ENCODE peak calls at places on chromosomes 1 and 21, in eight cellular contexts. C, K, P, X, Q, M, O and D are unnamed samples.

GRCh38 chr1:79604490-79605198 is 598.1 kb upstream of the ADGRL4 start:
- DNase-seq in C (no peak), K (no peak), P (no peak), X (no peak), Q (no peak), M (no peak), O (no peak), D (no peak)

GRCh38 chr1:246932366-246932700 is 585 bp upstream of the AHCTF1 start:
- DNase-seq in C (no peak), K (no peak), P (no peak), X (no peak), Q (no peak), M (no peak), O (no peak), D (no peak)

GRCh38 chr1:20483833-20484525 is 2.0 kb downstream of the CAMK2N1 start:
- DNase-seq in C (no peak), K (peak), P (no peak), X (no peak), Q (peak), M (peak), O (peak), D (no peak)

GRCh38 chr1:244628719-244629299 is 24.1 kb upstream of the DESI2 start:
- DNase-seq in C (no peak), K (no peak), P (no peak), X (no peak), Q (peak), M (no peak), O (peak), D (no peak)

GRCh38 chr1:230163205-230163604 is 96.2 kb downstream of the GALNT2 start:
- DNase-seq in C (no peak), K (no peak), P (no peak), X (no peak), Q (peak), M (no peak), O (peak), D (no peak)

GRCh38 chr1:112673589-112674439 is 645 bp upstream of the MOV10 start:
- DNase-seq in C (no peak), K (peak), P (peak), X (no peak), Q (peak), M (no peak), O (peak), D (peak)

GRCh38 chr1:69611316-69611715 is 43.6 kb downstream of the LRRC7 start:
- DNase-seq in C (no peak), K (peak), P (no peak), X (no peak), Q (no peak), M (no peak), O (no peak), D (no peak)

GRCh38 chr1:67382292-67382691 is 47.9 kb downstream of the SERBP1 start:
- DNase-seq in C (no peak), K (no peak), P (no peak), X (no peak), Q (no peak), M (no peak), O (no peak), D (no peak)

GRCh38 chr1:25710583-25711347 is 89.2 kb upstream of the SELENON start:
- DNase-seq in C (no peak), K (no peak), P (no peak), X (no peak), Q (no peak), M (no peak), O (peak), D (no peak)

GRCh38 chr1:31955917-31956736 is 18.0 kb upstream of the PTP4A2 start:
- DNase-seq in C (peak), K (peak), P (no peak), X (peak), Q (peak), M (peak), O (peak), D (peak)

GRCh38 chr1:62712625-62713243 is 24.5 kb upstream of the DOCK7 start:
- DNase-seq in C (no peak), K (no peak), P (no peak), X (no peak), Q (no peak), M (no peak), O (no peak), D (no peak)

GRCh38 chr1:29245261-29245660 is 8.9 kb downstream of the PTPRU start:
- DNase-seq in C (no peak), K (no peak), P (no peak), X (no peak), Q (no peak), M (no peak), O (no peak), D (no peak)

GRCh38 chr1:76336951-76337371 is 262.4 kb downstream of the ST6GALNAC3 start:
- DNase-seq in C (no peak), K (no peak), P (peak), X (peak), Q (peak), M (peak), O (peak), D (no peak)

GRCh38 chr1:201268604-201269151 is 14.6 kb upstream of the PKP1 start:
- DNase-seq in C (no peak), K (no peak), P (no peak), X (no peak), Q (peak), M (no peak), O (peak), D (no peak)

GRCh38 chr1:37238376-37239224 is 204.3 kb upstream of the GRIK3 start:
- DNase-seq in C (no peak), K (no peak), P (no peak), X (no peak), Q (no peak), M (no peak), O (no peak), D (no peak)

GRCh38 chr1:203534012-203534411 is 40.1 kb downstream of the OPTC start:
- DNase-seq in C (no peak), K (no peak), P (no peak), X (no peak), Q (no peak), M (no peak), O (no peak), D (no peak)

GRCh38 chr1:20698195-20698910 is 19.5 kb downstream of the KIF17 start:
- DNase-seq in C (no peak), K (no peak), P (no peak), X (no peak), Q (peak), M (no peak), O (peak), D (no peak)

GRCh38 chr1:162908780-162909179 is 47.8 kb upstream of the CCDC190 start:
- DNase-seq in C (no peak), K (peak), P (no peak), X (no peak), Q (peak), M (no peak), O (peak), D (no peak)

GRCh38 chr1:69551476-69552324 is 16.0 kb upstream of the LRRC7 start:
- DNase-seq in C (no peak), K (no peak), P (no peak), X (no peak), Q (no peak), M (no peak), O (no peak), D (no peak)

GRCh38 chr1:219751870-219752269 is 139.0 kb upstream of the ZC3H11B start:
- DNase-seq in C (no peak), K (no peak), P (no peak), X (no peak), Q (no peak), M (no peak), O (no peak), D (no peak)

GRCh38 chr21:41772351-41773080 is 5.7 kb upstream of the RIPK4 start:
- DNase-seq in C (no peak), K (no peak), P (no peak), X (no peak), Q (no peak), M (no peak), O (no peak), D (no peak)

GRCh38 chr21:41808846-41809245 is 42.0 kb upstream of the RIPK4 start:
- DNase-seq in C (no peak), K (no peak), P (no peak), X (no peak), Q (no peak), M (no peak), O (no peak), D (no peak)

GRCh38 chr1:157580179-157580827 is 17.6 kb downstream of the FCRL4 start:
- DNase-seq in C (peak), K (peak), P (peak), X (no peak), Q (peak), M (no peak), O (peak), D (peak)

GRCh38 chr21:43728467-43729390 is 9.8 kb downstream of the PDXK start:
- DNase-seq in C (peak), K (peak), P (peak), X (peak), Q (peak), M (peak), O (peak), D (peak)
- H3K4me3 ChIP-seq in C (no peak), K (peak), P (peak), X (peak), Q (peak), M (peak), O (peak), D (peak)

DNA sequence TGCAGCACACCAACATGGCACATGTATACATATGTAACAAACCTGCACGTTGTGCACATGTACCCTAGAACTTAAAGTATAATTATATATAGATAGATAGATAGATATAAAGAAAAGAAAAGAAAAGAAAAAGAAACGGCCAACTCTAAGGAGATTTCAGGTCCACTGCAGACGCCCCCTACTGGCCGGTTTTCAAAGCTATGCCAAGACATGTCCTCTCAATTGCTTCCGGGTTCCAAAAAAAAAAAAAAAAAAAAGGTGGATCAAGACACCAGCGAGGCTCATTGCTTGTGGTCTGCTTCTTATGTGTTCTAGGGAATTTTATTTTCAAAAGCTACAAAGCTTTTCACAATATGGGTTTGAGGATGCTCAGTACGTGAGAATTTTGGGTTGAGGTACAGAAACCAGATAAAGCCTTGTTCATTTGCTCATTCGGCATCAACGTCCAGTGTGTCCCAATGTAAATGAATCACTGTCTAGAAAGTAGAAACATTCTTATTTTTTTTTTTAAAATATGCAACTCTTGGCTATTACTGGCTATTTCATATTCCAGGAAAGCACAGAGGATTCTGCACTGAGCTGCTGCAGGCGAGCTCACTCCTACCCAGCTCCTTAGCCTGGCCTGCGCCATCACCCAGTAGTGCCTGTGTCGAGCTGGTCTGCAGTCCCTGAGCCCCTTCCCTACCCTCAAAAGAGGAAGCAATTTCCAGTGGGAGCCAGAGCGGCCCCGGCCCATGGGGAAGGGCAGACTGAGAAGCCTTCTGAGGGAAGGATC is 643.0 kb downstream of the KIF26B start:
- DNase-seq in C (peak), K (no peak), P (peak), X (no peak), Q (no peak), M (no peak), O (no peak), D (peak)
- TF ChIP-seq CTCF in C (peak), K (peak), P (peak), X (peak), Q (peak), M (no peak), O (peak), D (peak)

GRCh38 chr1:8003431-8004112 is 22.5 kb downstream of the ERRFI1 start:
- DNase-seq in C (no peak), K (no peak), P (no peak), X (no peak), Q (peak), M (no peak), O (no peak), D (no peak)

GRCh38 chr1:8006037-8006963 is 19.8 kb downstream of the ERRFI1 start:
- DNase-seq in C (no peak), K (no peak), P (no peak), X (no peak), Q (peak), M (no peak), O (no peak), D (no peak)

GRCh38 chr1:8002329-8003320 is 23.5 kb downstream of the ERRFI1 start:
- DNase-seq in C (no peak), K (no peak), P (no peak), X (no peak), Q (no peak), M (no peak), O (no peak), D (no peak)

GRCh38 chr1:8004803-8005573 is 21.1 kb downstream of the ERRFI1 start:
- DNase-seq in C (no peak), K (peak), P (no peak), X (peak), Q (peak), M (peak), O (peak), D (no peak)

DNA sequence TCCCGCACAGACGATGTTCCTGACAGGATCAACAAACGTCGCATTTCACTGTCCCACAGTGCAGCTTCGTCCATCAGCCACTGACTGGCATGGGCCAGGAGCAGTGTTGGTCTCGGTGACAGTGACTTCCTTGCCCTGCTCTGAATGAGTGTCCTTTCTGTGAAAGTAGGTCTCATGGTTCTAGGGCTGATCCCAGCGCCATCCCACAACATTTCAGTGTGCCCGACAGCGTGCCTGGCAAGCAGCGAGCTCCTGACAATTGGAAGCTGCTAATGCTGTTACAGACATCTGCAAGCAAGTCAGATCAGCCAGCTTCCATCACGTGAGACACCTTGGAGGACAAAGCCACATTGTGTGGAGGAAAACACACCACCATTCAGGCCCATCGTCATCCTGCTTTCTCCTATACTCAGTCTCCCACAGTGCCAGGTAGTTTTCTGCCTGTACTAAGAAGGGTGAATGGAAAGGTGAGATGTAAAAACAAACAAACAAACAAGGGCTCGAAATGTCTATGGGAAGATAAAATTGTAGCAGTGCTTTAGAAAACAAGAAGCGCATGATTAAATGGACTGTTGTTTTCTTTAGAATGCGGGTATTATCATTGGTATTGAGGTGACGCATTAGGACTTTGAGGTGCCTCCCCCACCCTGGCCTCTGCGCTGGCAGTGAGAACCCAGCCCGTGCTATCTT is 21.9 kb downstream of the ERRFI1 start:
- DNase-seq in C (no peak), K (no peak), P (no peak), X (peak), Q (peak), M (peak), O (no peak), D (no peak)
- H3K4me3 ChIP-seq in C (no peak), K (no peak), P (no peak), X (peak), Q (no peak), M (peak), O (no peak), D (no peak)

DNA sequence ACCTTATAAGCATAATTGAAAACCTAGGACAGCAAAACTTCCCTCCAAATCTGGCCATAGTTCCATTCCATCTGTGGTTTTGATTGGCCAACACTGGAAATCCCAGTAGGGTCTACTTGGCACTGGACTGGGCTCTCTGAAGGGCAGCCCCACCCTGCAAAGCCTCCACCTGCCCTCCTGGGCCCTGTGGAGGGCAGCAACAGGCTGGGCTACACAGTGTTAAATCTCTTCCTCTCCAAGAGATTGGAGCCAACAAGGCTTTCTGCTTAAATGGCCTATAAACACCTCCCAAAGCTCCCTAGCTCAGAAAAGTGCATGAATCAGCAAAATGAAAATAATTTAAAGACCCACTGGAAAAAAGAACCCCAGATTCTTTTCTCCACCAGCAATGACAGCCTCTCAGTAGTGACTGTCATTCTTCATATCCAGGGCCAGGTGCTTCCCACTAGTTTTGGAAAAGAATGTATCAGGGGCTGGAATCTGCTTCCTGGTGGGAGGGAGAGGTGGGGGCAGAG is 58.5 kb downstream of the BEND5 start:
- DNase-seq in C (no peak), K (no peak), P (no peak), X (no peak), Q (no peak), M (no peak), O (no peak), D (no peak)
- TF ChIP-seq CTCF in C (no peak), K (no peak), P (no peak), X (no peak), Q (no peak), M (no peak), O (no peak), D (no peak)

GRCh38 chr21:43361127-43361492 is 65.8 kb downstream of the SIK1 start:
- DNase-seq in C (peak), K (no peak), P (peak), X (peak), Q (peak), M (no peak), O (peak), D (peak)
- H3K4me3 ChIP-seq in C (peak), K (no peak), P (peak), X (peak), Q (no peak), M (no peak), O (no peak), D (peak)

DNA sequence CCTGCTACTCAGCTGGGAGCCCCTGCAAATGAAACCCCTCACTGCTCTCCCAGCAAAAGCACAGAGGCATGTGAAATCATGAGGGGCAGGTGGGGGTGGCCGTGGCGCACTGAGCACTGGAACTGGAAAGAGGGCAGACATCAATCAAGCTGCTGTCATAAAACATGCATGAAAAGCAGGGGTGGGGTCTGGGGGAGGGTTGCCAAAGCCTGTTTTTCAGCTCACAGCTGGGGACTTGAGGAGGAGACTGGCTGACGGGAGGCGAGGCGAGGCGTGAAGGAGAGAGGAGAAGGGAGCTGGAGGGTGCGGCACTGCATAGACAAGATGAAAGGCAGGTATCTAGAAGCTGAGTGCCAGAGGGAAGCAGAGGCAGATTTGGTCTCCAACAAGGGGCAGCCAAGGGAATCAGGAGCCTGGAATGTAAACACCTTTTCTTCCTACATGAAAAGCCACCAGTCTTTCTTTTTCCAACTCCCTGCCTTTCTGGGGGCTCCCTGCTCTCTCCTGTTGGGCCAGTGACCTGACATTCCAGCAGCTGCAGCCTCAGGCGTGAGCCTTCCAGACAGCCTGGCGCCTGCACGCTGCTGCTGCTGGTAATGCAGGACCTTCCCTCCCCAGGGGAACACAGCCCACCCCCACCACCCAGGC is 87.0 kb downstream of the NMNAT2 start:
- DNase-seq in C (no peak), K (no peak), P (no peak), X (no peak), Q (no peak), M (no peak), O (no peak), D (no peak)
- TF ChIP-seq CTCF in C (no peak), K (no peak), P (no peak), X (no peak), Q (no peak), M (no peak), O (no peak), D (no peak)

DNA sequence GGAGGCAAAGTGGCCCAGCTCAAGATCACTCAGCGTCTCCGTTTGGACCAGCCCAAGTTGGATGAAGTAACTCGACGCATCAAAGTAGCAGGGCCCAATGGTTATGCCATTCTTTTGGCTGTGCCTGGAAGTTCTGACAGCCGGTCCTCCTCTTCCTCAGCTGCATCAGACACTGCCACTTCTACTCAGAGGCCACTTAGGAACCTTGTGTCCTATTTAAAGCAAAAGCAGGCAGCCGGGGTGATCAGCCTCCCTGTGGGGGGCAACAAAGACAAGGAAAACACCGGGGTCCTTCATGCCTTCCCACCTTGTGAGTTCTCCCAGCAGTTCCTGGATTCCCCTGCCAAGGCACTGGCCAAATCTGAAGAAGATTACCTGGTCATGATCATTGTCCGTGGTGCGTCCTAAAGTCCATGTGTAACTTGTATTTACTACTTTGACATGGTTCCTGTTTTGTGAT is 2.7 kb downstream of the RBM15 start:
- DNase-seq in C (no peak), K (no peak), P (no peak), X (no peak), Q (no peak), M (no peak), O (no peak), D (no peak)
- H3K4me3 ChIP-seq in C (peak), K (no peak), P (peak), X (peak), Q (peak), M (no peak), O (peak), D (peak)

DNA sequence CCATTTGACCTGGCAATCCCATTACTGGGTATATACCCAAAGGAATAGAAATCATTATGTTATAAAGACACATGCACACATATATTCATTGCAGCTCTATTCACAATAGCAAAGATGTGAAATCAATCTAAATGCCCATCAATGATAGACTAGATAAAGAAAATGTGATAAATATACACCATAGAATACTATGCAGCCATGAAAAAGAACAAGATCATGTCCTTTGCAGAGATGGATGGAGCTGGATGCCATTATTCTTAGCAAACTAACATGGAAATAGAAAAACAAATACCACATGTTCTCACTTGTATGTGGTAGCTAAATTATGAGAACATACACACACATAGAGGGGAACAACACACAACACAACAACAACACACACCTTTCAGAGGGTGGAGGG is 248.5 kb downstream of the PCP4 start:
- DNase-seq in C (no peak), K (no peak), P (no peak), X (no peak), Q (no peak), M (no peak), O (no peak), D (no peak)
- TF ChIP-seq CTCF in C (no peak), K (no peak), P (no peak), X (no peak), Q (no peak), M (no peak), O (no peak), D (no peak)